ENCODE peak calls at places on chromosomes 1 and 21, in nine cellular contexts. T is esophagus squamous epithelium, B is ovary, P is endothelial cell of umbilical vein, A is uterus, O is fibroblast of lung, W is AG04450, E is bronchial epithelial cell, N is cardiac muscle cell. Y is an unnamed sample. For H3K27me3, the result is how much of the 10 kb centered on the place peaks cover.

GRCh38 chr1:28926629-28927441 is 12.5 kb downstream of the EPB41 start:
- DNase-seq in T (no peak), B (no peak), P (peak), A (no peak), O (no peak), W (no peak), E (no peak), N (peak), Y (no peak)

GRCh38 chr1:20082772-20083171 is 12.8 kb downstream of the PLA2G5 start:
- DNase-seq in T (no peak), B (no peak), P (no peak), A (no peak), O (no peak), W (no peak), E (no peak), N (no peak), Y (no peak)

GRCh38 chr21:15009964-15010363 is 54.8 kb downstream of the NRIP1 start:
- DNase-seq in T (no peak), B (no peak), P (no peak), A (no peak), O (peak), W (peak), E (no peak), N (peak), Y (no peak)

GRCh38 chr1:156700731-156701130 is 4.7 kb downstream of the CRABP2 start:
- DNase-seq in T (no peak), B (no peak), P (no peak), A (no peak), O (no peak), W (no peak), E (no peak), N (no peak), Y (no peak)

GRCh38 chr1:17297991-17298390 is 10.0 kb upstream of the PADI4 start:
- DNase-seq in T (no peak), B (no peak), P (no peak), A (no peak), O (no peak), W (no peak), E (peak), N (no peak), Y (no peak)

GRCh38 chr1:115545791-115546733 is 95.7 kb upstream of the VANGL1 start:
- DNase-seq in T (no peak), B (peak), P (peak), A (peak), O (peak), W (peak), E (peak), N (peak), Y (peak)

GRCh38 chr1:38173157-38173831 is 126.7 kb upstream of the POU3F1 start:
- DNase-seq in T (no peak), B (no peak), P (no peak), A (no peak), O (no peak), W (no peak), E (no peak), N (no peak), Y (no peak)

GRCh38 chr1:244104309-244105060 is 53.4 kb downstream of the ZBTB18 start:
- DNase-seq in T (no peak), B (no peak), P (no peak), A (no peak), O (peak), W (peak), E (no peak), N (peak), Y (no peak)

GRCh38 chr1:61993331-61993961 is 201.2 kb upstream of the L1TD1 start:
- DNase-seq in T (no peak), B (no peak), P (no peak), A (no peak), O (peak), W (no peak), E (peak), N (peak), Y (no peak)

GRCh38 chr1:234584926-234585325 is 25.1 kb downstream of the IRF2BP2 start:
- DNase-seq in T (no peak), B (peak), P (no peak), A (peak), O (peak), W (no peak), E (no peak), N (peak), Y (no peak)

GRCh38 chr21:30083120-30083945 is 83.3 kb downstream of the CLDN17 start:
- DNase-seq in T (no peak), B (no peak), P (no peak), A (no peak), O (no peak), W (no peak), E (no peak), N (no peak), Y (no peak)

GRCh38 chr1:233614743-233615521 is 1.0 kb downstream of the KCNK1 start:
- DNase-seq in T (no peak), B (no peak), P (no peak), A (no peak), O (no peak), W (no peak), E (peak), N (no peak), Y (no peak)

DNA sequence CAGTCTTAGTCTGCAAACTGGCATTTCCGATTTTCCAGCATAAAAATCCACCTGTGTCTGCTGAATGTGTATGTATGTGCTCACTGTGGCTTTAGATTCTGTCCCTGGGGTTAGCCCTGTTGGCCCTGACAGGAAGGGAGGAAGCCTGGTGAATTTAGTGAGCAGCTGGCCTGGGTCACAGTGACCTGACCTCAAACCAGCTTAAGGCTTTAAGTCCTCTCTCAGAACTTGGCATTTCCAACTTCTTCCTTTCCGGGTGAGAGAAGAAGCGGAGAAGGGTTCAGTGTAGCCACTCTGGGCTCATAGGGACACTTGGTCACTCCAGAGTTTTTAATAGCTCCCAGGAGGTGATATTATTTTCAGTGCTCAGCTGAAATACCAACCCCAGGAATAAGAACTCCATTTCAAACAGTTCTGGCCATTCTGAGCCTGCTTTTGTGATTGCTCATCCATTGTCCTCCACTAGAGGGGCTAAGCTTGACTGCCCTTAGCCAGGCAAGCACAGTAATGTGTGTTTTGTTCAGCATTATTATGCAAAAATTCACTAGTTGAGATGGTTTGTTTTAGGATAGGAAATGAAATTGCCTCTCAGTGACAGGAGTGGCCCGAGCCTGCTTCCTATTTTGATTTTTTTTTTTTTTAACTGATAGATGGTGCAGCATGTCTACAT is 2.5 kb upstream of the OLFML3 start:
- DNase-seq in T (no peak), B (peak), P (peak), A (peak), O (peak), W (no peak), E (peak), N (peak), Y (no peak)
- TF ChIP-seq CTCF in T (no peak), B (no peak), P (peak), A (peak), O (peak), W (peak), E (peak), N (peak), Y (peak)

GRCh38 chr1:165235158-165235776 is 121.2 kb downstream of the LMX1A start:
- DNase-seq in T (no peak), B (no peak), P (no peak), A (no peak), O (no peak), W (no peak), E (no peak), N (no peak), Y (peak)
- H3K27me3 ChIP-seq in T (under half), B (under half), P (under half), A (under half), O (under half), W (under half), E (under half), N (half or more), Y (under half)

GRCh38 chr1:217889401-217889800 is 258.3 kb downstream of the SPATA17 start:
- DNase-seq in T (no peak), B (no peak), P (no peak), A (no peak), O (no peak), W (no peak), E (no peak), N (no peak), Y (no peak)
- TF ChIP-seq CTCF in T (no peak), B (no peak), P (no peak), A (no peak), O (no peak), W (peak), E (no peak), N (peak), Y (no peak)

DNA sequence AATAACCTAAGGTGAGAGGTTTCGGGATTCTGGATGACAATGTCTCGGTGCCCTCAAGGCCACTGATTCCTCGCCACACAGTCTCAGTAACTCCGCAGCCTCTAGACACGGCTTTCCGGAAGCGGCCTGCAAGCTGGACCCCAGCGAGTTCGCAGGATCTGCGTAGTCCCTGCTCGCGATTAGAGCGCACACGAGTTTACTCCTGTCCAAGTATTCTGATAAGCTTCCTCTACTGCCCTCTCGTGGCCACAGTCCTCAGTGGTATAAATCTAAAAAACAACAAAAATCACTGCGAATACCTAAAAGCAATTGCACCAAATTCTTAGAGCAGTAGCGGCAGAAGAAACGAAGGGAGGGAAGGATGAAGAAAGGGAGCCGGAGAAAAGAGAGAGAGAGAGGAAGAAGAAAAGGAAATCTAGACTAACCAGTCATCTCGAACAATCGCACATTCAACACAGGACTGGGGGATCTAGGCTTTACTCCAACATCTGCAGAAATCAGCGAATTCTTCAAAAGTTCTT is 1.1 kb upstream of the PLXNA2 start:
- DNase-seq in T (peak), B (peak), P (peak), A (peak), O (peak), W (peak), E (peak), N (peak), Y (peak)
- H3K27me3 ChIP-seq in T (under half), B (under half), P (under half), A (under half), O (under half), W (under half), E (under half), N (under half), Y (under half)

DNA sequence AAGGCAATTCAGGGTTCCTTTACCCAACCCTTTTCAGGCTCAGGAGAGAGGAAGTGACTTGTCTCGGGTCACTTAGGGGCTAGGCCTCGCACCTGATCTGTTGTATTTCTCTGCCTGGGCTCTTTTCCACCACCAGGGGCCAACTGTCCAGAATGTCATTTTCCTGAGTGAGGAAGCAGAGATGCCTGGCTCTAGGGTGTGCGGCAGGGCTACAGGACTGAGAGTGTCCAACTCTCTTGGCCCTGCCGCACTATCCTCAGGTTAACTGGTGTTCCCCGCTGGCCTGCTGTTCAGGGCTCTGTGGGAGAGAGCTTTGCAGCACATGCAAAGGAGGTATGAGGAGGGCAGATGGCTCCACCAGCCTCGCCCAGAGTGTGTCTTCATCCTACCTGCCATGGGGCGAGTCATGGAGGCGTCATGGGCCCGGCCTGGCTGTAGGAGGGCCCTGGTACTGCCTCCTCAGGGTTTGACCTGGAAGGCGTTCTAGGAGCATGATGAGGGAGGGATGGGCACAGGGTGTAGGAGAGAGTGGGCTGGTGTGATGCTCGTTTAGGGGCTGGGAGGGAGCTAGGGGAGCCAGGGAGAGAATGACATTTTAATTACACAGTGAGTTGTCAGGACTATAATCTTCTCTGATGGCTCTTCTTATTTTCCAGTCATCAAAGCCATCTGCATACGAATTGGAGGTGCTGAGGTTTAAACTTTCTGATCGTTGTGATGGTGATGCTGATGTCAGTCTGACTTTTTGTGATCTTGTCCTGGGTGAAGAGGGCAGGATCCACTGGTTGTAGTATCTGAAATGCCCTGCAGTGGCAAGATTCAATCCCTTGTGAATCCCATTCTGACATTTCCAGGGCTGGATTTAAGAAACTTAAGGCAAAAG is 128.4 kb downstream of the NOS1AP start:
- DNase-seq in T (no peak), B (no peak), P (no peak), A (no peak), O (no peak), W (no peak), E (no peak), N (no peak), Y (no peak)
- TF ChIP-seq CTCF in T (no peak), B (no peak), P (no peak), A (no peak), O (no peak), W (no peak), E (no peak), N (no peak), Y (no peak)

DNA sequence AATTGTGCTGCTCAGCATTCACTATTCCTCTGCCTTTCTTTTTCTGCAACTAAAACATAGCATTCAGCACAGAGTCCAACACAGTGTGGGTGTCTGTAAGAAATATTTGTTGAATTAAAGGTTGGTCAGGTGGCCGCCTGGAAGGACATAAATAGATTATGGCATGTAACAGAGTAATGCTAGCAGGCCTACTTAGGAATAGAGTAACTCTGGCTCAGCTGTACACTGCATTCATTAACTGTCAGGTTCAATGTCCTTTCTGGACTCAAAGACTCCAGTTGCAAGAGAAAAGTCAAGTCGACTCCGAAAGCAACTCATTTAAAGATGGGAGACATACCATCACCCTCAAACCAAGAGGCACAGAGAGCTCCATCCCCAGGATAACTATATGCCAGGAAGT is 116.0 kb downstream of the LMX1A start:
- DNase-seq in T (no peak), B (no peak), P (no peak), A (no peak), O (no peak), W (no peak), E (no peak), N (no peak), Y (no peak)
- H3K27me3 ChIP-seq in T (under half), B (under half), P (under half), A (under half), O (under half), W (under half), E (under half), N (half or more), Y (under half)

DNA sequence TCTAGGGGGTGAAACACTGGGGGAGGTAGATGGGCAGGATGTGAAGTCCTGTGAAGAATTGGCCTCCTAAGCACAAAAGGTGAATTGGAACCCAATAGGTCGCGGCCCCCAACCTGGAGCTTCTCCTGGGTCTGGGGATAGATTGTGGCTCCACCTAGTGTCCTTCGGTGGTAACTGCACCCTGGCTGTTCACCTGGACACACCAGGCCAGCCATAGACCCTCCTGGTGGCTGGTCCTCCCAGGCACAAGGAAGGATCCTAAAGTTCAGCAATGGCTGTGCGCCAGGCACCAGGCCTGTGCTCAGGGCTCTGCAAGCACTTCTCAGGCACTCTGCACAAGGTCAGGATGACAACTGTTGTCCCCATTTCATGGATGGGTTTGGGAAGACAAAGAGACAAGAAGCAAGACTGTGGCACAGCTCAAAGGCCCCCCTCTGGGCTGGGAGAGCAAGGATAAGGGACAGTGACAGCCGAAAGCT is 13.5 kb downstream of the ESPN start:
- DNase-seq in T (no peak), B (peak), P (peak), A (peak), O (peak), W (no peak), E (peak), N (peak), Y (peak)
- TF ChIP-seq CTCF in T (peak), B (peak), P (peak), A (peak), O (peak), W (peak), E (peak), N (peak), Y (peak)

DNA sequence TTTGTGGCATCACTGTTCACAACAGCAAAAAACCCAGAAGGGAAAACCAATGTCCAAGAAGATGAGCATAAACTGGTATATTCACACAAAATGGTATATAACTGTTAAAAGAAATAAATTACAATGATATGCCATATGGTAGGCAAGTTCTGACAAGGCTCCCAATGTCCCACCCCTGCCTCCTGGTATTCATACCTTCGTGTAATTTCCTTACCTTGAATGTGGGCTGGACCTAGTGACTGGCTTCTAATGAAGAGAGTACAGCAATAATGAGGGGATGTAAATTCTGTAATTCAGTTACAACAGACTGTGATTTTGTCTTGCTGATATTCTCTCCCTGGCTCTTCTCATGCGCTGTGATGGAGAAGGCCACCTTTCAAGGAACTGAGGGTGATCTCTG is 9.3 kb downstream of the ANKRD45 start:
- DNase-seq in T (no peak), B (no peak), P (no peak), A (no peak), O (no peak), W (no peak), E (peak), N (no peak), Y (no peak)
- H3K27me3 ChIP-seq in T (under half), B (under half), P (under half), A (under half), O (under half), W (under half), E (under half), N (under half), Y (under half)

DNA sequence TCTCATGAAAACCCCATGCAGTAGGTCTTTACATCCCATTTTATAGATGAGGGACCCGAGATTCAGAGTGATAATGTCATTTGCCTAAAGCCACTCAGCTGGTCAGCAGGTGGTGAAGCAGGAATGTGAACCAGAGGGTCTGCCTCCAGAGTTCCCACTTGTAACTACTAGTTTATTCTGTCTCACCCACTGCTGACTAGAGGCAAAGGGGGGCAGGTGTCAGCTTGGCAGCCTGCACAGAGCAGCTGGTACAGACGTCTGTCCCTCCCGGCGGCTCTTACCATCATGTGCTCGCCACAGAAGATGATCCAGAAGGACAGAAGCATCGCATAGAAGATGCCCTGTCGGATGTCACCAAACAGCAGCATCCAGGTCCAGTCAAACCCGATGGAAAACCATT is 82.4 kb downstream of the WLS start:
- DNase-seq in T (no peak), B (no peak), P (no peak), A (no peak), O (no peak), W (no peak), E (no peak), N (no peak), Y (peak)
- TF ChIP-seq CTCF in T (no peak), B (no peak), P (no peak), A (no peak), O (no peak), W (no peak), E (no peak), N (no peak), Y (no peak)

GRCh38 chr1:218996362-218996761 is 177.3 kb upstream of the LYPLAL1 start:
- DNase-seq in T (no peak), B (no peak), P (peak), A (no peak), O (no peak), W (no peak), E (peak), N (no peak), Y (no peak)
- H3K27me3 ChIP-seq in T (under half), B (under half), P (under half), A (under half), O (under half), W (under half), E (under half), N (under half), Y (under half)

Y was measured in psoas muscle.